ENCODE peak calls at places on chromosomes 12 and 14, in four cellular contexts. One of them, this sample, is unnamed. For H3K4me1, the result is how much of the 10 kb centered on the place peaks cover.

GRCh38 chr14:89826581-89826980 is 127.9 kb downstream of the EFCAB11 start:
- DNase-seq in K562: no peak
- DNase-seq in endothelial cell of umbilical vein: no peak
- DNase-seq in CD8-positive, alpha-beta T cell: no peak
- DNase-seq in this sample: no peak

GRCh38 chr12:13222076-13222475 is 25.6 kb downstream of the EMP1 start:
- DNase-seq in K562: no peak
- DNase-seq in endothelial cell of umbilical vein: no peak
- DNase-seq in CD8-positive, alpha-beta T cell: no peak
- DNase-seq in this sample: no peak

GRCh38 chr12:96578526-96579125 is 89.2 kb downstream of the CFAP54 start:
- DNase-seq in K562: peak
- DNase-seq in endothelial cell of umbilical vein: peak
- DNase-seq in CD8-positive, alpha-beta T cell: peak
- DNase-seq in this sample: peak

GRCh38 chr14:26137161-26137560 is 460.7 kb downstream of the NOVA1 start:
- DNase-seq in K562: no peak
- DNase-seq in endothelial cell of umbilical vein: no peak
- DNase-seq in CD8-positive, alpha-beta T cell: no peak
- DNase-seq in this sample: no peak

GRCh38 chr12:43370299-43370698 is 181.7 kb downstream of the ADAMTS20 start:
- DNase-seq in K562: no peak
- DNase-seq in endothelial cell of umbilical vein: peak
- DNase-seq in CD8-positive, alpha-beta T cell: no peak
- DNase-seq in this sample: no peak

GRCh38 chr12:130049666-130050065 is 112.6 kb upstream of the FZD10 start:
- DNase-seq in K562: peak
- DNase-seq in endothelial cell of umbilical vein: no peak
- DNase-seq in CD8-positive, alpha-beta T cell: no peak
- DNase-seq in this sample: no peak

GRCh38 chr12:26767865-26768264 is 65.1 kb downstream of the ITPR2 start:
- DNase-seq in K562: no peak
- DNase-seq in endothelial cell of umbilical vein: no peak
- DNase-seq in CD8-positive, alpha-beta T cell: no peak
- DNase-seq in this sample: no peak

GRCh38 chr14:90159147-90159546 is 97.2 kb upstream of the PSMC1 start:
- DNase-seq in K562: no peak
- DNase-seq in endothelial cell of umbilical vein: no peak
- DNase-seq in CD8-positive, alpha-beta T cell: no peak
- DNase-seq in this sample: no peak

GRCh38 chr12:19856389-19856788 is 417.1 kb downstream of the AEBP2 start:
- DNase-seq in K562: no peak
- DNase-seq in endothelial cell of umbilical vein: no peak
- DNase-seq in CD8-positive, alpha-beta T cell: no peak
- DNase-seq in this sample: no peak

GRCh38 chr12:109735825-109736551 is 22.4 kb downstream of the FAM222A start:
- DNase-seq in K562: no peak
- DNase-seq in endothelial cell of umbilical vein: no peak
- DNase-seq in CD8-positive, alpha-beta T cell: no peak
- DNase-seq in this sample: no peak

GRCh38 chr14:95993768-95994592 is 45.2 kb upstream of the C14orf132 start:
- DNase-seq in K562: peak
- DNase-seq in endothelial cell of umbilical vein: peak
- DNase-seq in CD8-positive, alpha-beta T cell: peak
- DNase-seq in this sample: peak

GRCh38 chr12:109027767-109028166 is 6.9 kb upstream of the SVOP start:
- DNase-seq in K562: no peak
- DNase-seq in endothelial cell of umbilical vein: no peak
- DNase-seq in CD8-positive, alpha-beta T cell: no peak
- DNase-seq in this sample: no peak

GRCh38 chr14:65940056-65940735 is 527.7 kb downstream of the FUT8 start:
- DNase-seq in K562: peak
- DNase-seq in endothelial cell of umbilical vein: no peak
- DNase-seq in CD8-positive, alpha-beta T cell: no peak
- DNase-seq in this sample: no peak

GRCh38 chr12:55681142-55682077 is 26.3 kb downstream of the ITGA7 start:
- DNase-seq in K562: peak
- DNase-seq in endothelial cell of umbilical vein: peak
- DNase-seq in CD8-positive, alpha-beta T cell: no peak
- DNase-seq in this sample: no peak

GRCh38 chr14:103535081-103535890 is 6.3 kb downstream of the TRMT61A start:
- DNase-seq in K562: no peak
- DNase-seq in endothelial cell of umbilical vein: no peak
- DNase-seq in CD8-positive, alpha-beta T cell: no peak
- DNase-seq in this sample: no peak

GRCh38 chr14:89304972-89305703 is 111.9 kb downstream of the FOXN3 start:
- DNase-seq in K562: no peak
- DNase-seq in endothelial cell of umbilical vein: peak
- DNase-seq in CD8-positive, alpha-beta T cell: no peak
- DNase-seq in this sample: peak

GRCh38 chr12:65824314-65824563 is at the start of gene HMGA2:
- DNase-seq in K562: no peak
- DNase-seq in endothelial cell of umbilical vein: peak
- DNase-seq in CD8-positive, alpha-beta T cell: no peak
- DNase-seq in this sample: no peak

GRCh38 chr12:93302331-93303229 is 75.1 kb upstream of the NUDT4 start:
- DNase-seq in K562: peak
- DNase-seq in endothelial cell of umbilical vein: peak
- DNase-seq in CD8-positive, alpha-beta T cell: no peak
- DNase-seq in this sample: no peak

GRCh38 chr14:105382343-105383082 is 15.8 kb upstream of the TEX22 start:
- DNase-seq in K562: no peak
- DNase-seq in endothelial cell of umbilical vein: no peak
- DNase-seq in CD8-positive, alpha-beta T cell: no peak
- DNase-seq in this sample: no peak

GRCh38 chr12:54371328-54372112 is 7.2 kb upstream of the GPR84 start:
- DNase-seq in K562: no peak
- DNase-seq in endothelial cell of umbilical vein: peak
- DNase-seq in CD8-positive, alpha-beta T cell: no peak
- DNase-seq in this sample: no peak

GRCh38 chr12:55132816-55133215 is 6.6 kb downstream of the OR9K2 start:
- DNase-seq in K562: no peak
- DNase-seq in endothelial cell of umbilical vein: no peak
- DNase-seq in CD8-positive, alpha-beta T cell: no peak
- DNase-seq in this sample: no peak

GRCh38 chr14:99389171-99389826 is 91.4 kb downstream of the SETD3 start:
- DNase-seq in K562: peak
- DNase-seq in endothelial cell of umbilical vein: peak
- DNase-seq in CD8-positive, alpha-beta T cell: peak
- DNase-seq in this sample: no peak

GRCh38 chr14:59067135-59067894 is 121.2 kb upstream of the DAAM1 start:
- DNase-seq in K562: no peak
- DNase-seq in endothelial cell of umbilical vein: no peak
- DNase-seq in CD8-positive, alpha-beta T cell: no peak
- DNase-seq in this sample: no peak

GRCh38 chr12:6840428-6841138 is at the start of gene GNB3:
- DNase-seq in K562: peak
- DNase-seq in endothelial cell of umbilical vein: no peak
- DNase-seq in CD8-positive, alpha-beta T cell: no peak
- DNase-seq in this sample: no peak

GRCh38 chr12:85951823-85952222 is 77.7 kb downstream of the NTS start:
- DNase-seq in K562: no peak
- DNase-seq in endothelial cell of umbilical vein: peak
- DNase-seq in CD8-positive, alpha-beta T cell: no peak
- DNase-seq in this sample: no peak

GRCh38 chr12:75599061-75599460 is 87.7 kb upstream of the KRR1 start:
- DNase-seq in K562: no peak
- DNase-seq in endothelial cell of umbilical vein: no peak
- DNase-seq in CD8-positive, alpha-beta T cell: no peak
- DNase-seq in this sample: no peak

GRCh38 chr12:22803725-22804124 is 178.8 kb downstream of the ETNK1 start:
- DNase-seq in K562: peak
- DNase-seq in endothelial cell of umbilical vein: no peak
- DNase-seq in CD8-positive, alpha-beta T cell: no peak
- DNase-seq in this sample: no peak

GRCh38 chr12:51922762-51923505 is 15.6 kb downstream of the ACVRL1 start:
- DNase-seq in K562: no peak
- DNase-seq in endothelial cell of umbilical vein: peak
- DNase-seq in CD8-positive, alpha-beta T cell: no peak
- DNase-seq in this sample: peak

GRCh38 chr12:124548854-124549378 is 18.5 kb downstream of the NCOR2 start:
- DNase-seq in K562: no peak
- DNase-seq in endothelial cell of umbilical vein: peak
- DNase-seq in CD8-positive, alpha-beta T cell: no peak
- DNase-seq in this sample: no peak

GRCh38 chr12:120110550-120111501 is 5.7 kb downstream of the RAB35 start:
- DNase-seq in K562: no peak
- DNase-seq in endothelial cell of umbilical vein: no peak
- DNase-seq in CD8-positive, alpha-beta T cell: peak
- DNase-seq in this sample: peak
- H3K4me3 ChIP-seq in K562: no peak
- H3K4me3 ChIP-seq in endothelial cell of umbilical vein: no peak
- H3K4me3 ChIP-seq in CD8-positive, alpha-beta T cell: peak
- H3K4me3 ChIP-seq in this sample: peak

DNA sequence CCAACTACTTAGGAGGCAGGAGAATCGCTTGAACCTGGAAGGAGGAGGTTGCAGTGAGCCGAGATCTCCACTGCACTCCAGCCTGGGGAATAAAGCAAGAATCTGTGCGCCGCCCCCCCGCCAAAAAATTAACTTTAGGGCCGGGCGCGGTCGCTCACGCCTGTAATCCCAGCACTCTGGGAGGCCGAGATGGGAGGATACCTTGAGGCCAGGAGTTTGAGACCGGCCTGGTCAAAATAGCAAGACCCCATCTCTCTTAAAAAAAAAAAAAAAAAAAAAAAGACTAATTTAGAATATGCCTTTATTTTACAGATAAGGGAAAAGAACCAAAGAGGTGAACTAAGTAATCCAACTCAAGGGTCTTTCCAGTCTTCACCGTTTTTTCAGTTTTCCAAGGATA is 1.2 kb downstream of the KANSL2 start:
- DNase-seq in K562: peak
- DNase-seq in endothelial cell of umbilical vein: no peak
- DNase-seq in CD8-positive, alpha-beta T cell: no peak
- DNase-seq in this sample: no peak
- H3K27ac ChIP-seq in K562: peak
- H3K27ac ChIP-seq in endothelial cell of umbilical vein: peak
- H3K27ac ChIP-seq in CD8-positive, alpha-beta T cell: peak
- H3K27ac ChIP-seq in this sample: peak

GRCh38 chr14:78758333-78758732 is 588.2 kb downstream of the NRXN3 start:
- DNase-seq in K562: peak
- DNase-seq in endothelial cell of umbilical vein: peak
- DNase-seq in CD8-positive, alpha-beta T cell: no peak
- DNase-seq in this sample: no peak
- H3K4me1 ChIP-seq in K562: under half
- H3K4me1 ChIP-seq in endothelial cell of umbilical vein: under half
- H3K4me1 ChIP-seq in CD8-positive, alpha-beta T cell: under half
- H3K4me1 ChIP-seq in this sample: under half

DNA sequence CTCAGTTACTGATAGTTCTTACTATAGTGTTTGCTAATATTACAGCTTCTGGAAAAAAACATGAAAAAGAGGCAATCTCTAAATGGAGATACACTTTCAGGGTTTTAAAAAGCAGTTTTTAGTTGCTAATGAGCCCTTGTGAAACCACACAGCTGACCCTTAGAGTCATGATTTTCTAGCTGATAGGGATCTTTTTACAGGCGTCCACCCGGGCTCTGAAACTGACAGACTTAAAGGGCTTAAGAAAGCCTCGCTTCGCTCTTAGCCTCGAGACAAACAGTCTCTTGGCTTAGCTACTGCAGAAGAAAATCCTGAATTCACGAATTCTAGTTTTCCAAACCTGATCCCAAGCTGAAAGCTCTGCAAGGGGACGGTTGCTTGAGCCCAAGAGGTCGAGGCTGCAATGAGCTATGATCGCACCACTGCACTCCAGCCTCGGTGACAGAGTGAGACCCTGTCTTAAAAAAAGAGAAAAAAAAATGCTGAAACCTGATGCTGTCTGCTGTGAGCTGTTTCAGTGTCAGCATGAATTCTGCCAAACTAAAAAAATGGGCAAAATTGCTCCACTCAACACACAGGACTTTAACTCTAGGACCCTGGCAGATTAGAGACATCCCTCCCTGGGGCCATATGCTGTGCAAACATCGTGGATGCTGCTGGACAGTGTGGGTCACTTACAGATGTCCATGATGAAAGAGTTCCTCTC is 3.0 kb upstream of the HPD start:
- DNase-seq in K562: peak
- DNase-seq in endothelial cell of umbilical vein: no peak
- DNase-seq in CD8-positive, alpha-beta T cell: no peak
- DNase-seq in this sample: no peak
- H3K4me3 ChIP-seq in K562: no peak
- H3K4me3 ChIP-seq in endothelial cell of umbilical vein: no peak
- H3K4me3 ChIP-seq in CD8-positive, alpha-beta T cell: no peak
- H3K4me3 ChIP-seq in this sample: no peak

GRCh38 chr14:23143911-23144310 is 24.9 kb upstream of the CEBPE start:
- DNase-seq in K562: no peak
- DNase-seq in endothelial cell of umbilical vein: no peak
- DNase-seq in CD8-positive, alpha-beta T cell: no peak
- DNase-seq in this sample: no peak
- H3K27ac ChIP-seq in K562: no peak
- H3K27ac ChIP-seq in endothelial cell of umbilical vein: no peak
- H3K27ac ChIP-seq in CD8-positive, alpha-beta T cell: no peak
- H3K27ac ChIP-seq in this sample: no peak

This sample was measured in naive thymus-derived CD4-positive, alpha-beta T cell.